ENCODE peak calls at places on chromosomes 5 and 9, in seven cellular contexts. One of them, this sample, is unnamed.
A peak's percentile ranks its signal among the peaks of the same experiment; 100 is the strongest.

GRCh38 chr9:82327641-82328040 is 339.1 kb downstream of the SPATA31D1 start:
- DNase-seq in GM12878: no peak
- DNase-seq in Panc1: no peak
- DNase-seq in H1: no peak
- DNase-seq in HCT116: no peak
- DNase-seq in K562: no peak
- DNase-seq in SK-N-SH: no peak
- DNase-seq in this sample: no peak

GRCh38 chr5:115170924-115171510 is 1.3 kb upstream of the TRIM36 start:
- DNase-seq in H1: no peak
- DNase-seq in K562: no peak
- DNase-seq in HCT116: no peak
- DNase-seq in SK-N-SH: no peak
- DNase-seq in GM12878: no peak
- DNase-seq in Panc1: no peak
- DNase-seq in this sample: no peak

GRCh38 chr9:15509931-15510788 is 610 bp downstream of the PSIP1 start:
- DNase-seq in HCT116: no peak
- DNase-seq in H1: no peak
- DNase-seq in SK-N-SH: peak; percentile 86
- DNase-seq in Panc1: no peak
- DNase-seq in K562: peak; percentile 71
- DNase-seq in GM12878: no peak
- DNase-seq in this sample: peak; percentile 4

GRCh38 chr9:125701351-125701750 is 5.7 kb downstream of the MAPKAP1 start:
- DNase-seq in H1: no peak
- DNase-seq in SK-N-SH: no peak
- DNase-seq in K562: no peak
- DNase-seq in GM12878: no peak
- DNase-seq in HCT116: no peak
- DNase-seq in Panc1: peak; percentile 7
- DNase-seq in this sample: no peak

GRCh38 chr5:1484416-1485319 is 39.1 kb downstream of the LPCAT1 start:
- DNase-seq in HCT116: no peak
- DNase-seq in SK-N-SH: no peak
- DNase-seq in GM12878: peak; percentile 88
- DNase-seq in K562: no peak
- DNase-seq in Panc1: no peak
- DNase-seq in H1: no peak
- DNase-seq in this sample: no peak

GRCh38 chr5:71013575-71013974 is 11.6 kb downstream of the NAIP start:
- DNase-seq in Panc1: no peak
- DNase-seq in K562: peak; percentile 10
- DNase-seq in HCT116: no peak
- DNase-seq in GM12878: no peak
- DNase-seq in SK-N-SH: no peak
- DNase-seq in H1: peak; percentile 27
- DNase-seq in this sample: no peak

GRCh38 chr5:154221371-154221896 is 30.9 kb downstream of the GALNT10 start:
- DNase-seq in GM12878: no peak
- DNase-seq in HCT116: peak; percentile 37
- DNase-seq in H1: no peak
- DNase-seq in Panc1: peak; percentile 35
- DNase-seq in K562: no peak
- DNase-seq in SK-N-SH: no peak
- DNase-seq in this sample: no peak

GRCh38 chr9:37565661-37566618 is 10.2 kb downstream of the FBXO10 start:
- DNase-seq in H1: no peak
- DNase-seq in SK-N-SH: no peak
- DNase-seq in K562: no peak
- DNase-seq in Panc1: no peak
- DNase-seq in GM12878: peak; percentile 77
- DNase-seq in HCT116: no peak
- DNase-seq in this sample: no peak

GRCh38 chr9:134681061-134681661 is 39.6 kb downstream of the COL5A1 start:
- DNase-seq in Panc1: no peak
- DNase-seq in K562: no peak
- DNase-seq in H1: no peak
- DNase-seq in SK-N-SH: no peak
- DNase-seq in HCT116: no peak
- DNase-seq in GM12878: no peak
- DNase-seq in this sample: no peak

GRCh38 chr9:134293576-134294227 is 32.6 kb upstream of the RXRA start:
- DNase-seq in GM12878: no peak
- DNase-seq in H1: no peak
- DNase-seq in Panc1: no peak
- DNase-seq in K562: no peak
- DNase-seq in SK-N-SH: peak; percentile 92
- DNase-seq in HCT116: no peak
- DNase-seq in this sample: no peak

GRCh38 chr9:1233568-1233967 is 183.4 kb downstream of the DMRT2 start:
- DNase-seq in K562: no peak
- DNase-seq in SK-N-SH: no peak
- DNase-seq in GM12878: no peak
- DNase-seq in HCT116: no peak
- DNase-seq in H1: no peak
- DNase-seq in Panc1: no peak
- DNase-seq in this sample: no peak

GRCh38 chr5:142412581-142412980 is 87.8 kb upstream of the SPRY4 start:
- DNase-seq in HCT116: no peak
- DNase-seq in K562: no peak
- DNase-seq in H1: no peak
- DNase-seq in Panc1: no peak
- DNase-seq in SK-N-SH: no peak
- DNase-seq in GM12878: no peak
- DNase-seq in this sample: no peak

GRCh38 chr5:172906436-172906835 is 52.8 kb upstream of the RPL26L1 start:
- DNase-seq in K562: no peak
- DNase-seq in Panc1: no peak
- DNase-seq in HCT116: no peak
- DNase-seq in GM12878: peak; percentile 57
- DNase-seq in H1: no peak
- DNase-seq in SK-N-SH: no peak
- DNase-seq in this sample: no peak

DNA sequence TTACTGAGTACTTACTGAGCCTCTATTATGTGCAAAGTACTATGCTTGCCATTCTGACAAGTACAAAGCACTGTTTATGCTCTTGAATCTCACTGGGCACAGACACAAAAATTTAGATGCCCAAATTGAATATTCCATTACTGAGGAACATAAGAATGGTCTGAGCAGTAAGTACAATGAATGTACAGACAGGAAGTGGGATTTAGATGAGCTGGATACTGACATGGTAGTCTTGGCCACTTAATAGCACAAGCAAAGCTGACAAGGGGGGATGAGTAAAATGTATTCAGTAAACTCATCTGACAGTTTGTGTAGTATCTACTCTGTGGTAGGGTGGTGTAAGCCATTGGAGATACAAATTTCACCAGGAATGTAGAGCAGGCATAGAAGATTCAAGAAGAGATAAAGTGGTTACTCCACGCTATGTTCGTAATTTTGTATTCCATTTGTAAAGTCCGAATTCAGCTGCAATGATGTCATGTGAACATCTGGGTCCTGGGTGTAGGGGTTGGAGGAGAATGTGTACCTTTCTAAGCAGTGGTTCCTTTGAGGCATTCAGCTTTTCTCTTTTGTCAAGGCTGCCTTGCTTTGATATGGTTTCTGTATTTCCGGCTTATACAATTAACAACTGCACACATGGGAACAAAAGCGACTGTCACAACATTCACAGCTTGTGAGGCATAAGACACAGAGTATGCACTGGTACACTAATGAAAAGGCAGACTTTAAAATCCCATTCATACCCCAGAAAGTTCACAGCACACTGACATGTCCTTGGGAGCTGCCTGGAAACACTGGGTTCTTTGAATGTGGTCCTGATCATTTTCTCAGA is 132.2 kb downstream of the EFNA5 start:
- DNase-seq in Panc1: no peak
- DNase-seq in SK-N-SH: no peak
- DNase-seq in K562: no peak
- DNase-seq in GM12878: no peak
- DNase-seq in H1: no peak
- DNase-seq in HCT116: no peak
- DNase-seq in this sample: no peak
- TF ChIP-seq SIN3A in Panc1: no peak
- TF ChIP-seq SIN3A in SK-N-SH: no peak
- TF ChIP-seq SIN3A in K562: no peak
- TF ChIP-seq SIN3A in GM12878: no peak
- TF ChIP-seq SIN3A in H1: no peak
- TF ChIP-seq SIN3A in HCT116: no peak
- TF ChIP-seq SIN3A in this sample: no peak

DNA sequence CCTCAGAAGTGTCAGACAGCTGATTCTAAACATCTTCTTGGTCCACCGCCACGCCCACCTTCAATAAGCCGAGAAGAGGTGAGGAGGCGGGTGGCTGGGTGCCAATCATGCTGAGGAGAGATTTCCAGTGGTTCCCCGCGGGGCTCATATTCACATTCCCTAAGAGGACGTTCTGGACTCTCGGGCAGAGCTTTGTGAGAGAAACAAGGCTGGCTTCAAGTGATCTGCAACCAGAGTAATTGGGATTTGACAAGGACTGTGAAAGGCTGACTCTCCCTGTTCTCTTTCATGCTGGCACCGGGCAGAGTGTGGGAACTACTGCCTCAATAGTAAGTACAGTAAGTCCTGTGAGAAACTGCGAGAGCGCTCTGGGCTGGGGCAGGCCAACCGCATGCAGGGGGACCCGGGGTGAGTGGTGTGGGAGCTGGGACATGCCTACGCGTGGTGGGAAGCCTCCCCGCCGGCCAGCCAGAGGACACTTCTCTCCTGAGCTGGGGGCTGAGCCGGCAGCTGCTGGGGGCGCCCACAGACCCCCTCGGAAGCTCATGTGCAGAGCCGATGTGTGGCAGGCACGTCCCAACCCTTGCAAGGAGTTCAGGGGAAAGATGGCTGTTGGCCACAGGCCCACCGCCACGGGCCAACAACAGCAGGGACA is 110.9 kb downstream of the LIFR start:
- DNase-seq in GM12878: no peak
- DNase-seq in HCT116: no peak
- DNase-seq in SK-N-SH: no peak
- DNase-seq in K562: no peak
- DNase-seq in Panc1: no peak
- DNase-seq in H1: no peak
- DNase-seq in this sample: no peak
- TF ChIP-seq SIN3A in GM12878: no peak
- TF ChIP-seq SIN3A in HCT116: no peak
- TF ChIP-seq SIN3A in SK-N-SH: no peak
- TF ChIP-seq SIN3A in K562: no peak
- TF ChIP-seq SIN3A in Panc1: no peak
- TF ChIP-seq SIN3A in H1: no peak
- TF ChIP-seq SIN3A in this sample: no peak

GRCh38 chr5:24367211-24367610 is 277.6 kb downstream of the CDH10 start:
- DNase-seq in GM12878: no peak
- DNase-seq in Panc1: no peak
- DNase-seq in HCT116: no peak
- DNase-seq in SK-N-SH: no peak
- DNase-seq in H1: no peak
- DNase-seq in K562: no peak
- DNase-seq in this sample: no peak

GRCh38 chr5:24365406-24365805 is 279.4 kb downstream of the CDH10 start:
- DNase-seq in GM12878: no peak
- DNase-seq in SK-N-SH: no peak
- DNase-seq in HCT116: no peak
- DNase-seq in K562: no peak
- DNase-seq in Panc1: no peak
- DNase-seq in H1: no peak
- DNase-seq in this sample: no peak

GRCh38 chr5:24368121-24368520 is 276.7 kb downstream of the CDH10 start:
- DNase-seq in SK-N-SH: no peak
- DNase-seq in Panc1: no peak
- DNase-seq in GM12878: no peak
- DNase-seq in HCT116: no peak
- DNase-seq in K562: no peak
- DNase-seq in H1: no peak
- DNase-seq in this sample: no peak

GRCh38 chr5:24363789-24364534 is 280.8 kb downstream of the CDH10 start:
- DNase-seq in SK-N-SH: no peak
- DNase-seq in H1: no peak
- DNase-seq in HCT116: no peak
- DNase-seq in GM12878: no peak
- DNase-seq in K562: no peak
- DNase-seq in Panc1: no peak
- DNase-seq in this sample: no peak

DNA sequence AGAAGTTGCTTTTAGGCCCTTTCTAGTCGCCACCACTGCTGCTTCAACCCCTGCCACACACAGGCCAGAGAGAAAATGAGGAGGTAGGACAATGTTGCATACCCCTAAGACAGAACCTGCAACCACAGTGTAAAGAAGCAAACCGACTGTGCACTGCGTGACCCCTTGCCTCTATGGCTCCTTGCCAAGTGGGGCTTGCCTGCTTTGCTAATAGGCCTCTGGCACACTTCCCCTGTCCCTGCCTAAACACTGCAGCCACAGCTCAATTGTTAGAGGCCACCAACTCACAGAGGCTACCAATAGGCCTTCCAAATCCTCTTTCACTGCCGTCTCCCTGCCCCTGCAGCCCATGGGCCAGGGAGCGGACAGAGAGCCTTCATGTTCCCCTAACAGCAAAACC is 280.1 kb downstream of the CDH10 start:
- DNase-seq in Panc1: no peak
- DNase-seq in GM12878: no peak
- DNase-seq in K562: no peak
- DNase-seq in SK-N-SH: no peak
- DNase-seq in HCT116: no peak
- DNase-seq in H1: no peak
- DNase-seq in this sample: no peak
- TF ChIP-seq SIN3A in Panc1: no peak
- TF ChIP-seq SIN3A in GM12878: no peak
- TF ChIP-seq SIN3A in K562: no peak
- TF ChIP-seq SIN3A in SK-N-SH: no peak
- TF ChIP-seq SIN3A in HCT116: no peak
- TF ChIP-seq SIN3A in H1: no peak
- TF ChIP-seq SIN3A in this sample: no peak

DNA sequence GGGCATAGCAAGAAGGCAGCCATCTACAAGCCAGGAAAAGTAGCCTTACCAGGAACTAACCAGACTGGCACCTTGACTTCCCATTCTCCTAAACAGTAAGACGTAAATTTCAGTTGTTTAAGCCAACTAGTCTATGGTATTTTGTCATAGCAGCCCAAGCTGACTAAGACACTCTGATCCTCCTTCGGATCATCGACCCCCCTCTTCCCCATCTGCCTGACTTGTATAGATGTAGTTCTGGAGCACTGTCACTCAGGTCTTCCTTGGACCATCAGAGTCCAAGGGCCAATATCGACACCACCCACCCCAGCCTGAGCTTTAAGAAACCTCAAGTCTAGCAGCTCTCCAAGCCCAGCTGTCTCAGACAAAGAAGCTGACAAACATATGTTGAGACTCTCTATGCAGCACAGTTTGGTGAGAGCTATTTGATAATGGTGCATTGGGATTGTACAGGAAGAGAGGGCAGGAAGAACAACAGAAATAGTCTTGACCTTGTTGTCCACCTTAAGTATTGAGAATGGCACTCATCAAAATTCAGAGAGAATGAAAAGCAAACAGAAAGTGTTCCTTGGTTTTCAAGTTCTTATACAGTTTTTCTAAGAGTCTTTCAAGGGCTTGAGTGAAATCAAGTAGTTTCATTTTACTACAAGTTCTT is 122.4 kb upstream of the RAI14 start:
- DNase-seq in H1: no peak
- DNase-seq in Panc1: no peak
- DNase-seq in K562: no peak
- DNase-seq in GM12878: no peak
- DNase-seq in HCT116: no peak
- DNase-seq in SK-N-SH: no peak
- DNase-seq in this sample: no peak
- TF ChIP-seq SIN3A in H1: no peak
- TF ChIP-seq SIN3A in Panc1: no peak
- TF ChIP-seq SIN3A in K562: no peak
- TF ChIP-seq SIN3A in GM12878: no peak
- TF ChIP-seq SIN3A in HCT116: no peak
- TF ChIP-seq SIN3A in SK-N-SH: no peak
- TF ChIP-seq SIN3A in this sample: no peak